ENCODE peak calls at places on chromosomes 12 and 14, in four cellular contexts. W is heart left ventricle, B is mammary epithelial cell, V is iPS DF 6.9. U is an unnamed sample. For H3K27me3, the result is how much of the 10 kb centered on the place peaks cover.

GRCh38 chr14:55301722-55302121 is 30.5 kb downstream of the FBXO34 start:
- DNase-seq in W (peak), B (peak), V (no peak), U (no peak)

GRCh38 chr14:68349900-68350323 is 443.0 kb downstream of the ZFP36L1 start:
- DNase-seq in W (no peak), B (no peak), V (no peak), U (peak)

GRCh38 chr12:113086249-113087164 is 30.0 kb downstream of the DTX1 start:
- DNase-seq in W (no peak), B (no peak), V (no peak), U (no peak)

GRCh38 chr12:41743835-41744234 is 400.8 kb downstream of the GXYLT1 start:
- DNase-seq in W (no peak), B (peak), V (no peak), U (no peak)

GRCh38 chr14:103141117-103141796 is 18.0 kb downstream of the TNFAIP2 start:
- DNase-seq in W (no peak), B (peak), V (no peak), U (peak)

GRCh38 chr12:31227401-31227981 is 98.5 kb downstream of the SINHCAF start:
- DNase-seq in W (no peak), B (no peak), V (no peak), U (no peak)

GRCh38 chr14:43914041-43914693 is 592.9 kb downstream of the FSCB start:
- DNase-seq in W (peak), B (no peak), V (no peak), U (no peak)

GRCh38 chr12:108635201-108635996 is 1.7 kb upstream of the SELPLG start:
- DNase-seq in W (no peak), B (no peak), V (no peak), U (no peak)

GRCh38 chr12:92063641-92064040 is 82.0 kb downstream of the BTG1 start:
- DNase-seq in W (no peak), B (no peak), V (no peak), U (no peak)

GRCh38 chr14:77151918-77152588 is 10.5 kb upstream of the ZDHHC22 start:
- DNase-seq in W (no peak), B (peak), V (no peak), U (no peak)

GRCh38 chr12:54033106-54033979 is 493 bp downstream of the HOXC5 start:
- DNase-seq in W (no peak), B (peak), V (no peak), U (peak)

GRCh38 chr12:56457817-56458216 is 3.4 kb upstream of the MIP start:
- DNase-seq in W (no peak), B (no peak), V (no peak), U (peak)

GRCh38 chr12:105723534-105723933 is 393.0 kb downstream of the C12orf75 start:
- DNase-seq in W (no peak), B (no peak), V (no peak), U (no peak)

GRCh38 chr12:110183386-110183785 is 59.2 kb downstream of the IFT81 start:
- DNase-seq in W (no peak), B (no peak), V (no peak), U (no peak)

GRCh38 chr14:23047042-23047634 is 5.1 kb downstream of the PSMB11 start:
- DNase-seq in W (peak), B (no peak), V (no peak), U (no peak)

GRCh38 chr12:21818627-21819026 is 44.1 kb upstream of the KCNJ8 start:
- DNase-seq in W (no peak), B (peak), V (no peak), U (no peak)

GRCh38 chr14:99684356-99684952 is 356 bp downstream of the CYP46A1 start:
- DNase-seq in W (no peak), B (peak), V (no peak), U (no peak)

GRCh38 chr14:36227802-36228201 is 51.3 kb upstream of the PTCSC3 start:
- DNase-seq in W (no peak), B (peak), V (no peak), U (peak)

GRCh38 chr12:120649442-120650248 is 9.2 kb downstream of the CABP1 start:
- DNase-seq in W (no peak), B (no peak), V (no peak), U (no peak)

GRCh38 chr14:64860039-64860438 is 19.7 kb downstream of the SPTB start:
- DNase-seq in W (no peak), B (no peak), V (no peak), U (no peak)

GRCh38 chr12:21073129-21073528 is 57.9 kb upstream of the SLCO1B1 start:
- DNase-seq in W (no peak), B (no peak), V (no peak), U (no peak)

GRCh38 chr14:20757963-20758362 is 10.2 kb upstream of the EDDM3B start:
- DNase-seq in W (no peak), B (no peak), V (no peak), U (no peak)

GRCh38 chr14:101476931-101477553 is 84.3 kb upstream of the DIO3 start:
- DNase-seq in W (no peak), B (no peak), V (no peak), U (peak)

GRCh38 chr14:101478096-101478495 is 83.2 kb upstream of the DIO3 start:
- DNase-seq in W (no peak), B (no peak), V (no peak), U (peak)

GRCh38 chr14:101478796-101479410 is 82.4 kb upstream of the DIO3 start:
- DNase-seq in W (no peak), B (no peak), V (no peak), U (peak)

GRCh38 chr14:101476258-101476930 is 84.9 kb upstream of the DIO3 start:
- DNase-seq in W (no peak), B (no peak), V (no peak), U (peak)

DNA sequence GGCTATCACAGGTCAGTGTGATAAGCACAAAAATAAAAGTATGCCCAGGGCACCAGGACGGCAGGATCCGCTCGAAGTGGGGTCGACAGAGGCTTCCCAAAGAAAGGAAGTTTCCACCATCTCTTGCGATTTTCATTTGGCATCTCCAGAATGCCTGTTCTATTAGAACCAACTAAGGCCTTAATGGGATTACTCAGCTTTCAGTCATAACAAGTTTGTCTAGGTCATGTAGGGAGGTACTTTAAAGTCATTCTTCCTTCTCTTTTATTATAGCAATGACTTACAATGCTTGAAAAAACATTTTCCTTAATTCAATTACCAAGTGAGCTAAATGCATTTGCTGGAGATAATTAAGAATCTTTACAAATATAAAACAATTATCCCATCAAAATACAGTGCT is 83.6 kb upstream of the DIO3 start:
- DNase-seq in W (no peak), B (no peak), V (no peak), U (no peak)
- H3K27me3 ChIP-seq in W (under half), B (under half), V (under half), U (under half)

GRCh38 chr12:1927051-1927680 is 8.7 kb upstream of the CACNA2D4 start:
- DNase-seq in W (no peak), B (no peak), V (no peak), U (peak)
- H3K27me3 ChIP-seq in W (under half), B (under half), V (under half), U (under half)

GRCh38 chr12:128266559-128267245 is at the start of gene TMEM132C:
- DNase-seq in W (no peak), B (no peak), V (no peak), U (no peak)
- H3K27me3 ChIP-seq in W (half or more), B (under half), V (under half), U (under half)

DNA sequence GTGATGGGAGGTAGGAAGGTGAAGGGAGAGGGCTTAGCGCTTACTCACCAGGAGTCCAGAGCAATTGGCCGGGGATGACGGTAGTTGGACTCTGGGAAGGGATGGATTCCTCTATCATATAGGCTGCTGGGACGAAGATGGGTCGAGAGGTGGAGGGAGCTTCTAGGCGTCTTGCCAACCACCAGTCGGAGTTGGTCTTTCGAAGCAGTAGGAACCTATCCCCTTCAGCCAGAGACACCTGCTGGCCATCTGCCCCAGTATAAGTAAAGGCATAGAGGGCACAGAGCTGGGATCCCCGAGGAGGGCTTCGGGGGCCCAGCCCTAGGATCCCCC is 657 bp downstream of the ARHGAP9 start:
- DNase-seq in W (no peak), B (no peak), V (no peak), U (no peak)
- H3K27me3 ChIP-seq in W (under half), B (under half), V (under half), U (under half)